ENCODE peak calls at places on chromosomes 7 and 10, in five cellular contexts. One of them, this sample, is unnamed.

GRCh38 chr7:151167197-151167911 is at the start of gene GBX1:
- DNase-seq in choroid plexus epithelial cell: no peak
- DNase-seq in BJ: no peak
- DNase-seq in K562: peak; percentile 71
- DNase-seq in fibroblast of mammary gland: no peak
- DNase-seq in this sample: no peak

GRCh38 chr7:114691605-114692004 is 230.3 kb upstream of the MDFIC start:
- DNase-seq in K562: no peak
- DNase-seq in BJ: no peak
- DNase-seq in choroid plexus epithelial cell: no peak
- DNase-seq in fibroblast of mammary gland: no peak
- DNase-seq in this sample: no peak

GRCh38 chr10:4242561-4243035 is 457.6 kb upstream of the KLF6 start:
- DNase-seq in choroid plexus epithelial cell: peak; percentile 96
- DNase-seq in BJ: peak; percentile 72
- DNase-seq in K562: no peak
- DNase-seq in fibroblast of mammary gland: peak; percentile 94
- DNase-seq in this sample: no peak

GRCh38 chr10:103911021-103911459 is 6.9 kb downstream of the STN1 start:
- DNase-seq in choroid plexus epithelial cell: no peak
- DNase-seq in K562: no peak
- DNase-seq in fibroblast of mammary gland: no peak
- DNase-seq in BJ: no peak
- DNase-seq in this sample: no peak

GRCh38 chr7:157457355-157458253 is 120.8 kb downstream of the DNAJB6 start:
- DNase-seq in choroid plexus epithelial cell: no peak
- DNase-seq in fibroblast of mammary gland: no peak
- DNase-seq in BJ: no peak
- DNase-seq in K562: no peak
- DNase-seq in this sample: no peak

GRCh38 chr7:92751902-92752901 is 84.2 kb downstream of the CDK6 start:
- DNase-seq in K562: no peak
- DNase-seq in choroid plexus epithelial cell: peak; percentile 96
- DNase-seq in BJ: peak; percentile 82
- DNase-seq in fibroblast of mammary gland: peak; percentile 98
- DNase-seq in this sample: no peak

GRCh38 chr10:77507313-77507712 is 130.3 kb downstream of the KCNMA1 start:
- DNase-seq in BJ: no peak
- DNase-seq in K562: no peak
- DNase-seq in fibroblast of mammary gland: no peak
- DNase-seq in choroid plexus epithelial cell: no peak
- DNase-seq in this sample: no peak

GRCh38 chr10:42986618-42987017 is 90.3 kb upstream of the RET start:
- DNase-seq in fibroblast of mammary gland: peak; percentile 2
- DNase-seq in BJ: no peak
- DNase-seq in K562: no peak
- DNase-seq in choroid plexus epithelial cell: no peak
- DNase-seq in this sample: no peak

GRCh38 chr7:19026888-19027287 is 90.5 kb downstream of the TWIST1 start:
- DNase-seq in fibroblast of mammary gland: peak; percentile 58
- DNase-seq in K562: no peak
- DNase-seq in BJ: peak; percentile 26
- DNase-seq in choroid plexus epithelial cell: peak; percentile 73
- DNase-seq in this sample: no peak

GRCh38 chr10:73253226-73253557 is 748 bp upstream of the MRPS16 start:
- DNase-seq in K562: no peak
- DNase-seq in BJ: no peak
- DNase-seq in choroid plexus epithelial cell: peak; percentile 23
- DNase-seq in fibroblast of mammary gland: no peak
- DNase-seq in this sample: no peak

GRCh38 chr10:103120977-103121735 is 71.9 kb downstream of the NT5C2 start:
- DNase-seq in BJ: no peak
- DNase-seq in K562: no peak
- DNase-seq in fibroblast of mammary gland: peak; percentile 42
- DNase-seq in choroid plexus epithelial cell: no peak
- DNase-seq in this sample: no peak

GRCh38 chr10:69972951-69973350 is 79.7 kb upstream of the MACROH2A2 start:
- DNase-seq in BJ: peak; percentile 37
- DNase-seq in fibroblast of mammary gland: peak; percentile 72
- DNase-seq in K562: no peak
- DNase-seq in choroid plexus epithelial cell: no peak
- DNase-seq in this sample: no peak

GRCh38 chr7:151390594-151391357 is 19.1 kb downstream of the WDR86 start:
- DNase-seq in K562: peak; percentile 82
- DNase-seq in fibroblast of mammary gland: no peak
- DNase-seq in BJ: no peak
- DNase-seq in choroid plexus epithelial cell: no peak
- DNase-seq in this sample: no peak

GRCh38 chr7:130350945-130351663 is 6.5 kb downstream of the CPA5 start:
- DNase-seq in choroid plexus epithelial cell: peak; percentile 57
- DNase-seq in fibroblast of mammary gland: peak; percentile 46
- DNase-seq in K562: no peak
- DNase-seq in BJ: no peak
- DNase-seq in this sample: no peak

GRCh38 chr7:64946772-64947171 is 43.7 kb downstream of the ZNF273 start:
- DNase-seq in fibroblast of mammary gland: peak; percentile 12
- DNase-seq in BJ: no peak
- DNase-seq in choroid plexus epithelial cell: no peak
- DNase-seq in K562: no peak
- DNase-seq in this sample: no peak

GRCh38 chr7:69177941-69178494 is 420.3 kb upstream of the AUTS2 start:
- DNase-seq in BJ: no peak
- DNase-seq in choroid plexus epithelial cell: no peak
- DNase-seq in fibroblast of mammary gland: no peak
- DNase-seq in K562: no peak
- DNase-seq in this sample: no peak

GRCh38 chr7:121744877-121745276 is 128.1 kb upstream of the PTPRZ1 start:
- DNase-seq in choroid plexus epithelial cell: no peak
- DNase-seq in K562: no peak
- DNase-seq in fibroblast of mammary gland: no peak
- DNase-seq in BJ: no peak
- DNase-seq in this sample: no peak

GRCh38 chr7:33650828-33651227 is 254.5 kb upstream of the BMPER start:
- DNase-seq in fibroblast of mammary gland: peak; percentile 75
- DNase-seq in K562: no peak
- DNase-seq in choroid plexus epithelial cell: no peak
- DNase-seq in BJ: peak; percentile 61
- DNase-seq in this sample: no peak

GRCh38 chr10:28913850-28914249 is 236.5 kb downstream of the BAMBI start:
- DNase-seq in BJ: no peak
- DNase-seq in choroid plexus epithelial cell: no peak
- DNase-seq in fibroblast of mammary gland: no peak
- DNase-seq in K562: no peak
- DNase-seq in this sample: no peak

GRCh38 chr7:157496426-157497275 is 159.8 kb downstream of the DNAJB6 start:
- DNase-seq in fibroblast of mammary gland: no peak
- DNase-seq in choroid plexus epithelial cell: no peak
- DNase-seq in K562: no peak
- DNase-seq in BJ: no peak
- DNase-seq in this sample: no peak

GRCh38 chr10:11086177-11086576 is 68.5 kb downstream of the CELF2 start:
- DNase-seq in K562: no peak
- DNase-seq in choroid plexus epithelial cell: no peak
- DNase-seq in fibroblast of mammary gland: no peak
- DNase-seq in BJ: no peak
- DNase-seq in this sample: no peak

GRCh38 chr7:125481323-125481722 is 551.7 kb upstream of the POT1 start:
- DNase-seq in fibroblast of mammary gland: no peak
- DNase-seq in choroid plexus epithelial cell: no peak
- DNase-seq in BJ: no peak
- DNase-seq in K562: no peak
- DNase-seq in this sample: no peak

GRCh38 chr10:35635576-35635975 is 6.5 kb downstream of the FZD8 start:
- DNase-seq in choroid plexus epithelial cell: peak; percentile 83
- DNase-seq in K562: peak; percentile 74
- DNase-seq in BJ: no peak
- DNase-seq in fibroblast of mammary gland: peak; percentile 73
- DNase-seq in this sample: no peak

GRCh38 chr10:114491933-114492332 is 87.6 kb upstream of the AFAP1L2 start:
- DNase-seq in fibroblast of mammary gland: peak; percentile 37
- DNase-seq in K562: no peak
- DNase-seq in BJ: no peak
- DNase-seq in choroid plexus epithelial cell: no peak
- DNase-seq in this sample: no peak

GRCh38 chr10:127150136-127150535 is 46.3 kb downstream of the INSYN2A start:
- DNase-seq in BJ: no peak
- DNase-seq in fibroblast of mammary gland: peak; percentile 80
- DNase-seq in choroid plexus epithelial cell: peak; percentile 38
- DNase-seq in K562: no peak
- DNase-seq in this sample: no peak

GRCh38 chr10:132477398-132478340 is 59.9 kb upstream of the INPP5A start:
- DNase-seq in BJ: no peak
- DNase-seq in K562: no peak
- DNase-seq in choroid plexus epithelial cell: no peak
- DNase-seq in fibroblast of mammary gland: no peak
- DNase-seq in this sample: no peak

GRCh38 chr7:52479990-52480389 is 555.4 kb upstream of the POM121L12 start:
- DNase-seq in choroid plexus epithelial cell: no peak
- DNase-seq in fibroblast of mammary gland: no peak
- DNase-seq in BJ: no peak
- DNase-seq in K562: no peak
- DNase-seq in this sample: no peak

GRCh38 chr7:100516135-100516812 is 22.7 kb upstream of the AGFG2 start:
- DNase-seq in BJ: peak; percentile 78
- DNase-seq in fibroblast of mammary gland: peak; percentile 96
- DNase-seq in K562: peak; percentile 38
- DNase-seq in choroid plexus epithelial cell: peak; percentile 98
- DNase-seq in this sample: no peak

GRCh38 chr10:96683710-96684109 is 36.6 kb downstream of the PIK3AP1 start:
- DNase-seq in fibroblast of mammary gland: no peak
- DNase-seq in K562: no peak
- DNase-seq in BJ: no peak
- DNase-seq in choroid plexus epithelial cell: no peak
- DNase-seq in this sample: no peak

GRCh38 chr10:125060851-125061556 is 99.4 kb downstream of the CTBP2 start:
- DNase-seq in choroid plexus epithelial cell: peak; percentile 89
- DNase-seq in BJ: peak; percentile 73
- DNase-seq in fibroblast of mammary gland: peak; percentile 78
- DNase-seq in K562: no peak
- DNase-seq in this sample: no peak

GRCh38 chr10:48589266-48589665 is 15.6 kb downstream of the ARHGAP22 start:
- DNase-seq in fibroblast of mammary gland: peak; percentile 98
- DNase-seq in BJ: peak; percentile 74
- DNase-seq in K562: no peak
- DNase-seq in choroid plexus epithelial cell: peak; percentile 82
- DNase-seq in this sample: no peak

GRCh38 chr10:11337516-11337915 is 273.9 kb downstream of the USP6NL start:
- DNase-seq in choroid plexus epithelial cell: no peak
- DNase-seq in K562: no peak
- DNase-seq in BJ: no peak
- DNase-seq in fibroblast of mammary gland: no peak
- DNase-seq in this sample: no peak

GRCh38 chr7:23713285-23714235 is 3.5 kb downstream of the STK31 start:
- DNase-seq in fibroblast of mammary gland: peak; percentile 57
- DNase-seq in K562: no peak
- DNase-seq in BJ: peak; percentile 31
- DNase-seq in choroid plexus epithelial cell: peak; percentile 84
- DNase-seq in this sample: no peak

GRCh38 chr10:46223064-46223480 is 63.7 kb upstream of the ANTXRL start:
- DNase-seq in K562: peak; percentile 47
- DNase-seq in choroid plexus epithelial cell: no peak
- DNase-seq in fibroblast of mammary gland: no peak
- DNase-seq in BJ: no peak
- DNase-seq in this sample: no peak

GRCh38 chr7:143396182-143396581 is 12.5 kb downstream of the EPHA1 start:
- DNase-seq in BJ: no peak
- DNase-seq in choroid plexus epithelial cell: no peak
- DNase-seq in K562: no peak
- DNase-seq in fibroblast of mammary gland: no peak
- DNase-seq in this sample: no peak

GRCh38 chr7:143394068-143394467 is 12.9 kb downstream of the ZYX start:
- DNase-seq in K562: no peak
- DNase-seq in choroid plexus epithelial cell: no peak
- DNase-seq in fibroblast of mammary gland: no peak
- DNase-seq in BJ: no peak
- DNase-seq in this sample: no peak

GRCh38 chr7:143396625-143397556 is 11.8 kb downstream of the EPHA1 start:
- DNase-seq in K562: no peak
- DNase-seq in choroid plexus epithelial cell: no peak
- DNase-seq in BJ: no peak
- DNase-seq in fibroblast of mammary gland: no peak
- DNase-seq in this sample: no peak

GRCh38 chr7:143394777-143395176 is 13.6 kb downstream of the ZYX start:
- DNase-seq in BJ: no peak
- DNase-seq in K562: no peak
- DNase-seq in fibroblast of mammary gland: no peak
- DNase-seq in choroid plexus epithelial cell: no peak
- DNase-seq in this sample: no peak

GRCh38 chr7:143395187-143396149 is 13.2 kb downstream of the EPHA1 start:
- DNase-seq in BJ: no peak
- DNase-seq in K562: peak; percentile 64
- DNase-seq in choroid plexus epithelial cell: no peak
- DNase-seq in fibroblast of mammary gland: peak; percentile 45
- DNase-seq in this sample: no peak
- TF ChIP-seq CTCF in BJ: no peak
- TF ChIP-seq CTCF in K562: peak; percentile 48
- TF ChIP-seq CTCF in choroid plexus epithelial cell: peak; percentile 46
- TF ChIP-seq CTCF in fibroblast of mammary gland: peak; percentile 28
- TF ChIP-seq CTCF in this sample: no peak

GRCh38 chr7:6476596-6477374 is 29.0 kb upstream of the DAGLB start:
- DNase-seq in K562: no peak
- DNase-seq in BJ: no peak
- DNase-seq in choroid plexus epithelial cell: peak; percentile 28
- DNase-seq in fibroblast of mammary gland: no peak
- DNase-seq in this sample: no peak
- TF ChIP-seq CTCF in K562: no peak
- TF ChIP-seq CTCF in BJ: no peak
- TF ChIP-seq CTCF in choroid plexus epithelial cell: no peak
- TF ChIP-seq CTCF in fibroblast of mammary gland: no peak
- TF ChIP-seq CTCF in this sample: no peak

DNA sequence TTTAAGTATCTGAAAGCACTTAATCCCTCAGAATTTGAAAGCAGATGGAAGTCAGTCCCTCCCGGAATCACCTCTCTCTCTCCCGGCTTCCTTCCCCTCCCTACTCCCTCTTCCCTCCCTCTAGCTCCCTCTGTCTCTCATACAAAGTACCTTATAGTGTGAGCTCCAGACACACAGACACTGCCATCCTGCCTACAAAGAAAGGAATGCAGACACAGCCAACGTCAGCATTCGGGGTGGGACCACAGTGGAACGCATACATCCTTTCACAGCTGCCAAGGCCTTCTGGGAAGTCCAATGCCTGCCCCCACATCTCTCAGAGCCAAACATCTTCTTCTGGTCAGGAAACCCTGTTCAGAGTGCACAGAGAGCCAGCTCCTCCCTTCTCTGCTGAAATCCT is 9.3 kb downstream of the NOD1 start:
- DNase-seq in K562: no peak
- DNase-seq in fibroblast of mammary gland: peak; percentile 100
- DNase-seq in BJ: peak; percentile 96
- DNase-seq in choroid plexus epithelial cell: peak; percentile 99
- DNase-seq in this sample: no peak
- TF ChIP-seq CTCF in K562: peak; percentile 22
- TF ChIP-seq CTCF in fibroblast of mammary gland: peak; percentile 70
- TF ChIP-seq CTCF in BJ: peak; percentile 73
- TF ChIP-seq CTCF in choroid plexus epithelial cell: peak; percentile 74
- TF ChIP-seq CTCF in this sample: no peak

GRCh38 chr10:116809528-116810500 is 39.5 kb upstream of the ENO4 start:
- DNase-seq in BJ: no peak
- DNase-seq in K562: peak; percentile 53
- DNase-seq in fibroblast of mammary gland: peak; percentile 5
- DNase-seq in choroid plexus epithelial cell: peak; percentile 5
- DNase-seq in this sample: no peak
- TF ChIP-seq CTCF in BJ: peak; percentile 37
- TF ChIP-seq CTCF in K562: peak; percentile 57
- TF ChIP-seq CTCF in fibroblast of mammary gland: peak; percentile 38
- TF ChIP-seq CTCF in choroid plexus epithelial cell: peak; percentile 53
- TF ChIP-seq CTCF in this sample: no peak

This sample was measured in activated B cell treated with CpG ODN at 0.5 μM for 24 hours.